ENCODE peak calls at places on chromosomes 5 and 9, in five cellular contexts. U is activated T-cell treated with anti-CD3 and anti-CD28 coated beads for 4 hours, T is astrocyte, N is AG10803, K is T-helper 9 cell. P is an unnamed sample.

GRCh38 chr5:95960802-95961616 is 642 bp downstream of the ELL2 start:
- DNase-seq in U (peak; percentile 47), T (peak; percentile 58), N (peak; percentile 82), K (peak; percentile 66), P (peak; percentile 71)

GRCh38 chr9:129336130-129336528 is 158.1 kb upstream of the IER5L start:
- DNase-seq in U (no peak), T (peak; percentile 84), N (peak; percentile 84), K (no peak), P (no peak)

GRCh38 chr5:171309526-171310333 is 682 bp downstream of the TLX3 start:
- DNase-seq in U (no peak), T (no peak), N (no peak), K (no peak), P (no peak)

GRCh38 chr9:129197978-129198736 is 20.1 kb upstream of the IER5L start:
- DNase-seq in U (no peak), T (peak; percentile 89), N (peak; percentile 82), K (no peak), P (no peak)

GRCh38 chr9:72538926-72539702 is 17.7 kb downstream of the TMC1 start:
- DNase-seq in U (no peak), T (no peak), N (no peak), K (no peak), P (no peak)

GRCh38 chr5:159061834-159062530 is 37.7 kb downstream of the EBF1 start:
- DNase-seq in U (no peak), T (no peak), N (no peak), K (no peak), P (no peak)

GRCh38 chr9:125747765-125748510 is 765 bp downstream of the PBX3 start:
- DNase-seq in U (no peak), T (no peak), N (peak; percentile 25), K (peak; percentile 23), P (peak; percentile 56)

GRCh38 chr5:141359790-141360426 is at the start of gene PCDHGB2:
- DNase-seq in U (no peak), T (peak; percentile 26), N (peak; percentile 55), K (no peak), P (no peak)